ENCODE peak calls at places on chromosomes 3 and 15, in eight cellular contexts. One of them, this sample, is unnamed.
A peak's percentile ranks its signal among the peaks of the same experiment; 100 is the strongest.

GRCh38 chr15:29270976-29271375 is 1.4 kb upstream of the NSMCE3 start:
- DNase-seq in substantia nigra: no peak
- DNase-seq in cortex of kidney: no peak
- DNase-seq in astrocyte of the spinal cord: no peak
- DNase-seq in astrocyte: no peak
- DNase-seq in neural progenitor cell: no peak
- DNase-seq in NCI-H1105: no peak
- DNase-seq in GM13976: no peak
- DNase-seq in this sample: no peak

GRCh38 chr3:12235691-12236090 is 53.2 kb upstream of the PPARG start:
- DNase-seq in substantia nigra: no peak
- DNase-seq in cortex of kidney: no peak
- DNase-seq in astrocyte of the spinal cord: peak; percentile 54
- DNase-seq in astrocyte: peak; percentile 30
- DNase-seq in neural progenitor cell: no peak
- DNase-seq in NCI-H1105: no peak
- DNase-seq in GM13976: no peak
- DNase-seq in this sample: peak; percentile 23

GRCh38 chr15:25790003-25790660 is 73.0 kb downstream of the ATP10A start:
- DNase-seq in substantia nigra: no peak
- DNase-seq in cortex of kidney: no peak
- DNase-seq in astrocyte of the spinal cord: peak; percentile 75
- DNase-seq in astrocyte: peak; percentile 84
- DNase-seq in neural progenitor cell: no peak
- DNase-seq in NCI-H1105: no peak
- DNase-seq in GM13976: no peak
- DNase-seq in this sample: peak; percentile 9

GRCh38 chr3:58152225-58153015 is 58.4 kb downstream of the DNASE1L3 start:
- DNase-seq in substantia nigra: no peak
- DNase-seq in cortex of kidney: no peak
- DNase-seq in astrocyte of the spinal cord: no peak
- DNase-seq in astrocyte: no peak
- DNase-seq in neural progenitor cell: no peak
- DNase-seq in NCI-H1105: no peak
- DNase-seq in GM13976: no peak
- DNase-seq in this sample: no peak

GRCh38 chr3:182220013-182220412 is 508.3 kb downstream of the SOX2 start:
- DNase-seq in substantia nigra: no peak
- DNase-seq in cortex of kidney: no peak
- DNase-seq in astrocyte of the spinal cord: no peak
- DNase-seq in astrocyte: no peak
- DNase-seq in neural progenitor cell: no peak
- DNase-seq in NCI-H1105: peak; percentile 5
- DNase-seq in GM13976: no peak
- DNase-seq in this sample: no peak

GRCh38 chr3:176579741-176580185 is 617.5 kb downstream of the TBL1XR1 start:
- DNase-seq in substantia nigra: no peak
- DNase-seq in cortex of kidney: no peak
- DNase-seq in astrocyte of the spinal cord: peak; percentile 35
- DNase-seq in astrocyte: peak; percentile 65
- DNase-seq in neural progenitor cell: no peak
- DNase-seq in NCI-H1105: no peak
- DNase-seq in GM13976: no peak
- DNase-seq in this sample: peak; percentile 63

GRCh38 chr3:23442598-23443383 is 239.7 kb downstream of the UBE2E2 start:
- DNase-seq in substantia nigra: no peak
- DNase-seq in cortex of kidney: no peak
- DNase-seq in astrocyte of the spinal cord: peak; percentile 74
- DNase-seq in astrocyte: peak; percentile 31
- DNase-seq in neural progenitor cell: no peak
- DNase-seq in NCI-H1105: no peak
- DNase-seq in GM13976: peak; percentile 32
- DNase-seq in this sample: peak; percentile 28

GRCh38 chr3:123071146-123071545 is 4.3 kb downstream of the PDIA5 start:
- DNase-seq in substantia nigra: no peak
- DNase-seq in cortex of kidney: no peak
- DNase-seq in astrocyte of the spinal cord: no peak
- DNase-seq in astrocyte: peak; percentile 36
- DNase-seq in neural progenitor cell: peak; percentile 38
- DNase-seq in NCI-H1105: no peak
- DNase-seq in GM13976: no peak
- DNase-seq in this sample: no peak

GRCh38 chr3:192816274-192816853 is 89.0 kb upstream of the FGF12 start:
- DNase-seq in substantia nigra: no peak
- DNase-seq in cortex of kidney: no peak
- DNase-seq in astrocyte of the spinal cord: peak; percentile 74
- DNase-seq in astrocyte: no peak
- DNase-seq in neural progenitor cell: peak; percentile 55
- DNase-seq in NCI-H1105: peak; percentile 46
- DNase-seq in GM13976: no peak
- DNase-seq in this sample: peak; percentile 48

GRCh38 chr3:168049366-168049974 is 46.3 kb downstream of the GOLIM4 start:
- DNase-seq in substantia nigra: no peak
- DNase-seq in cortex of kidney: no peak
- DNase-seq in astrocyte of the spinal cord: peak; percentile 76
- DNase-seq in astrocyte: peak; percentile 75
- DNase-seq in neural progenitor cell: no peak
- DNase-seq in NCI-H1105: no peak
- DNase-seq in GM13976: no peak
- DNase-seq in this sample: peak; percentile 28

This sample was measured in renal cortical epithelial cell.